ENCODE peak calls at places on chromosome 18, in nine cellular contexts. One of them, this sample, is unnamed.

GRCh38 chr18:51013259-51013658 is 16.8 kb upstream of the SMAD4 start:
- DNase-seq in heart left ventricle: no peak
- DNase-seq in pancreas: no peak
- DNase-seq in tibial nerve: no peak
- DNase-seq in CD8-positive, alpha-beta memory T cell: no peak
- DNase-seq in aorta: no peak
- DNase-seq in adrenal gland: no peak
- DNase-seq in A549: no peak
- DNase-seq in Peyer's patch: no peak
- DNase-seq in this sample: no peak

GRCh38 chr18:74623047-74623816 is 25.6 kb downstream of the ZNF407 start:
- DNase-seq in aorta: no peak
- DNase-seq in CD8-positive, alpha-beta memory T cell: peak; percentile 4
- DNase-seq in adrenal gland: no peak
- DNase-seq in tibial nerve: no peak
- DNase-seq in pancreas: no peak
- DNase-seq in Peyer's patch: no peak
- DNase-seq in A549: no peak
- DNase-seq in heart left ventricle: no peak
- DNase-seq in this sample: no peak

GRCh38 chr18:48295586-48296311 is 113.4 kb downstream of the ZBTB7C start:
- DNase-seq in tibial nerve: no peak
- DNase-seq in heart left ventricle: no peak
- DNase-seq in A549: no peak
- DNase-seq in pancreas: no peak
- DNase-seq in aorta: no peak
- DNase-seq in Peyer's patch: no peak
- DNase-seq in adrenal gland: peak; percentile 17
- DNase-seq in CD8-positive, alpha-beta memory T cell: no peak
- DNase-seq in this sample: no peak

GRCh38 chr18:40222736-40223135 is 1732.3 kb upstream of the PIK3C3 start:
- DNase-seq in adrenal gland: no peak
- DNase-seq in tibial nerve: no peak
- DNase-seq in Peyer's patch: no peak
- DNase-seq in aorta: no peak
- DNase-seq in CD8-positive, alpha-beta memory T cell: no peak
- DNase-seq in A549: no peak
- DNase-seq in heart left ventricle: no peak
- DNase-seq in pancreas: no peak
- DNase-seq in this sample: no peak

GRCh38 chr18:70848329-70848728 is 559.5 kb downstream of the SOCS6 start:
- DNase-seq in tibial nerve: no peak
- DNase-seq in pancreas: no peak
- DNase-seq in CD8-positive, alpha-beta memory T cell: no peak
- DNase-seq in heart left ventricle: no peak
- DNase-seq in adrenal gland: no peak
- DNase-seq in A549: no peak
- DNase-seq in aorta: no peak
- DNase-seq in Peyer's patch: no peak
- DNase-seq in this sample: no peak

GRCh38 chr18:13077473-13077872 is 86.3 kb downstream of the CEP192 start:
- DNase-seq in Peyer's patch: no peak
- DNase-seq in tibial nerve: no peak
- DNase-seq in A549: no peak
- DNase-seq in CD8-positive, alpha-beta memory T cell: no peak
- DNase-seq in heart left ventricle: no peak
- DNase-seq in pancreas: no peak
- DNase-seq in adrenal gland: no peak
- DNase-seq in aorta: no peak
- DNase-seq in this sample: no peak

GRCh38 chr18:6406075-6406909 is 8.4 kb downstream of the L3MBTL4 start:
- DNase-seq in tibial nerve: peak; percentile 33
- DNase-seq in adrenal gland: no peak
- DNase-seq in CD8-positive, alpha-beta memory T cell: no peak
- DNase-seq in aorta: no peak
- DNase-seq in heart left ventricle: no peak
- DNase-seq in Peyer's patch: no peak
- DNase-seq in pancreas: no peak
- DNase-seq in A549: no peak
- DNase-seq in this sample: no peak

GRCh38 chr18:2910261-2910660 is 63.5 kb downstream of the EMILIN2 start:
- DNase-seq in Peyer's patch: no peak
- DNase-seq in aorta: no peak
- DNase-seq in pancreas: no peak
- DNase-seq in A549: no peak
- DNase-seq in tibial nerve: no peak
- DNase-seq in heart left ventricle: no peak
- DNase-seq in CD8-positive, alpha-beta memory T cell: no peak
- DNase-seq in adrenal gland: no peak
- DNase-seq in this sample: no peak

GRCh38 chr18:75088021-75088506 is 120.9 kb downstream of the PTGR3 start:
- DNase-seq in adrenal gland: no peak
- DNase-seq in Peyer's patch: peak; percentile 6
- DNase-seq in aorta: no peak
- DNase-seq in heart left ventricle: no peak
- DNase-seq in pancreas: no peak
- DNase-seq in A549: no peak
- DNase-seq in tibial nerve: no peak
- DNase-seq in CD8-positive, alpha-beta memory T cell: no peak
- DNase-seq in this sample: no peak

GRCh38 chr18:2337552-2338141 is 233.7 kb downstream of the METTL4 start:
- DNase-seq in heart left ventricle: no peak
- DNase-seq in tibial nerve: peak; percentile 44
- DNase-seq in pancreas: peak; percentile 43
- DNase-seq in CD8-positive, alpha-beta memory T cell: peak; percentile 7
- DNase-seq in Peyer's patch: peak; percentile 30
- DNase-seq in adrenal gland: no peak
- DNase-seq in A549: peak; percentile 1
- DNase-seq in aorta: peak; percentile 58
- DNase-seq in this sample: peak; percentile 18

GRCh38 chr18:77069931-77070330 is 62.7 kb downstream of the MBP start:
- DNase-seq in Peyer's patch: no peak
- DNase-seq in heart left ventricle: no peak
- DNase-seq in aorta: no peak
- DNase-seq in A549: no peak
- DNase-seq in CD8-positive, alpha-beta memory T cell: peak; percentile 57
- DNase-seq in pancreas: no peak
- DNase-seq in tibial nerve: no peak
- DNase-seq in adrenal gland: no peak
- DNase-seq in this sample: peak; percentile 55

GRCh38 chr18:21742323-21742687 is 1.7 kb downstream of the MIB1 start:
- DNase-seq in Peyer's patch: no peak
- DNase-seq in pancreas: no peak
- DNase-seq in heart left ventricle: no peak
- DNase-seq in adrenal gland: no peak
- DNase-seq in aorta: no peak
- DNase-seq in CD8-positive, alpha-beta memory T cell: no peak
- DNase-seq in A549: no peak
- DNase-seq in tibial nerve: no peak
- DNase-seq in this sample: no peak

GRCh38 chr18:2258954-2259353 is 312.4 kb downstream of the METTL4 start:
- DNase-seq in pancreas: no peak
- DNase-seq in aorta: no peak
- DNase-seq in tibial nerve: no peak
- DNase-seq in A549: no peak
- DNase-seq in adrenal gland: no peak
- DNase-seq in CD8-positive, alpha-beta memory T cell: no peak
- DNase-seq in heart left ventricle: no peak
- DNase-seq in Peyer's patch: no peak
- DNase-seq in this sample: no peak

GRCh38 chr18:11393486-11393885 is 215.9 kb upstream of the SLC35G4 start:
- DNase-seq in tibial nerve: no peak
- DNase-seq in pancreas: no peak
- DNase-seq in Peyer's patch: no peak
- DNase-seq in aorta: peak; percentile 56
- DNase-seq in CD8-positive, alpha-beta memory T cell: no peak
- DNase-seq in A549: no peak
- DNase-seq in adrenal gland: no peak
- DNase-seq in heart left ventricle: no peak
- DNase-seq in this sample: no peak

GRCh38 chr18:59918320-59918755 is 18.5 kb downstream of the PMAIP1 start:
- DNase-seq in pancreas: no peak
- DNase-seq in CD8-positive, alpha-beta memory T cell: no peak
- DNase-seq in tibial nerve: no peak
- DNase-seq in adrenal gland: peak; percentile 22
- DNase-seq in Peyer's patch: peak; percentile 66
- DNase-seq in aorta: no peak
- DNase-seq in A549: peak; percentile 31
- DNase-seq in heart left ventricle: peak; percentile 50
- DNase-seq in this sample: no peak

GRCh38 chr18:57727952-57728807 is 74.9 kb downstream of the ATP8B1 start:
- DNase-seq in heart left ventricle: no peak
- DNase-seq in tibial nerve: no peak
- DNase-seq in aorta: no peak
- DNase-seq in A549: no peak
- DNase-seq in pancreas: no peak
- DNase-seq in CD8-positive, alpha-beta memory T cell: no peak
- DNase-seq in Peyer's patch: no peak
- DNase-seq in adrenal gland: no peak
- DNase-seq in this sample: no peak

GRCh38 chr18:70464343-70465114 is 175.7 kb downstream of the SOCS6 start:
- DNase-seq in adrenal gland: peak; percentile 73
- DNase-seq in tibial nerve: peak; percentile 80
- DNase-seq in CD8-positive, alpha-beta memory T cell: peak; percentile 9
- DNase-seq in pancreas: peak; percentile 71
- DNase-seq in aorta: peak; percentile 88
- DNase-seq in heart left ventricle: peak; percentile 67
- DNase-seq in Peyer's patch: peak; percentile 26
- DNase-seq in A549: peak; percentile 82
- DNase-seq in this sample: no peak

GRCh38 chr18:63152096-63152495 is 167.5 kb downstream of the BCL2 start:
- DNase-seq in Peyer's patch: no peak
- DNase-seq in adrenal gland: no peak
- DNase-seq in tibial nerve: no peak
- DNase-seq in pancreas: no peak
- DNase-seq in heart left ventricle: no peak
- DNase-seq in aorta: no peak
- DNase-seq in CD8-positive, alpha-beta memory T cell: peak; percentile 29
- DNase-seq in A549: no peak
- DNase-seq in this sample: no peak

GRCh38 chr18:79483971-79484491 is 88.3 kb downstream of the NFATC1 start:
- DNase-seq in adrenal gland: no peak
- DNase-seq in A549: no peak
- DNase-seq in heart left ventricle: no peak
- DNase-seq in pancreas: no peak
- DNase-seq in aorta: peak; percentile 36
- DNase-seq in tibial nerve: no peak
- DNase-seq in CD8-positive, alpha-beta memory T cell: no peak
- DNase-seq in Peyer's patch: no peak
- DNase-seq in this sample: no peak
- H3K9me3 ChIP-seq in adrenal gland: no peaks in the 10 kb centered on the region
- H3K9me3 ChIP-seq in A549: no peaks in the 10 kb centered on the region
- H3K9me3 ChIP-seq in heart left ventricle: no peaks in the 10 kb centered on the region
- H3K9me3 ChIP-seq in pancreas: no peaks in the 10 kb centered on the region
- H3K9me3 ChIP-seq in aorta: no peaks in the 10 kb centered on the region
- H3K9me3 ChIP-seq in tibial nerve: no peaks in the 10 kb centered on the region
- H3K9me3 ChIP-seq in CD8-positive, alpha-beta memory T cell: no peaks in the 10 kb centered on the region
- H3K9me3 ChIP-seq in Peyer's patch: no peaks in the 10 kb centered on the region
- H3K9me3 ChIP-seq in this sample: no peaks in the 10 kb centered on the region

GRCh38 chr18:72208920-72209676 is 335.0 kb downstream of the CBLN2 start:
- DNase-seq in adrenal gland: no peak
- DNase-seq in A549: no peak
- DNase-seq in aorta: no peak
- DNase-seq in pancreas: peak; percentile 13
- DNase-seq in tibial nerve: no peak
- DNase-seq in CD8-positive, alpha-beta memory T cell: no peak
- DNase-seq in Peyer's patch: no peak
- DNase-seq in heart left ventricle: no peak
- DNase-seq in this sample: no peak

GRCh38 chr18:72206814-72207213 is 337.3 kb downstream of the CBLN2 start:
- DNase-seq in tibial nerve: no peak
- DNase-seq in aorta: no peak
- DNase-seq in adrenal gland: no peak
- DNase-seq in heart left ventricle: no peak
- DNase-seq in A549: no peak
- DNase-seq in Peyer's patch: no peak
- DNase-seq in CD8-positive, alpha-beta memory T cell: no peak
- DNase-seq in pancreas: no peak
- DNase-seq in this sample: no peak

GRCh38 chr18:72207280-72207679 is 336.9 kb downstream of the CBLN2 start:
- DNase-seq in tibial nerve: no peak
- DNase-seq in aorta: no peak
- DNase-seq in heart left ventricle: no peak
- DNase-seq in A549: no peak
- DNase-seq in CD8-positive, alpha-beta memory T cell: no peak
- DNase-seq in Peyer's patch: no peak
- DNase-seq in pancreas: no peak
- DNase-seq in adrenal gland: no peak
- DNase-seq in this sample: no peak
- H3K9me3 ChIP-seq in tibial nerve: no peaks in the 10 kb centered on the region
- H3K9me3 ChIP-seq in aorta: no peaks in the 10 kb centered on the region
- H3K9me3 ChIP-seq in heart left ventricle: no peaks in the 10 kb centered on the region
- H3K9me3 ChIP-seq in A549: no peaks in the 10 kb centered on the region
- H3K9me3 ChIP-seq in CD8-positive, alpha-beta memory T cell: no peaks in the 10 kb centered on the region
- H3K9me3 ChIP-seq in Peyer's patch: no peaks in the 10 kb centered on the region
- H3K9me3 ChIP-seq in pancreas: no peaks in the 10 kb centered on the region
- H3K9me3 ChIP-seq in adrenal gland: no peaks in the 10 kb centered on the region
- H3K9me3 ChIP-seq in this sample: no peaks in the 10 kb centered on the region

GRCh38 chr18:78862395-78862794 is 117.2 kb upstream of the SALL3 start:
- DNase-seq in aorta: no peak
- DNase-seq in Peyer's patch: no peak
- DNase-seq in tibial nerve: no peak
- DNase-seq in A549: no peak
- DNase-seq in adrenal gland: no peak
- DNase-seq in pancreas: no peak
- DNase-seq in CD8-positive, alpha-beta memory T cell: no peak
- DNase-seq in heart left ventricle: no peak
- DNase-seq in this sample: no peak
- H3K9me3 ChIP-seq in aorta: no peaks in the 10 kb centered on the region
- H3K9me3 ChIP-seq in Peyer's patch: no peaks in the 10 kb centered on the region
- H3K9me3 ChIP-seq in tibial nerve: no peaks in the 10 kb centered on the region
- H3K9me3 ChIP-seq in A549: no peaks in the 10 kb centered on the region
- H3K9me3 ChIP-seq in adrenal gland: no peaks in the 10 kb centered on the region
- H3K9me3 ChIP-seq in pancreas: no peaks in the 10 kb centered on the region
- H3K9me3 ChIP-seq in CD8-positive, alpha-beta memory T cell: no peaks in the 10 kb centered on the region
- H3K9me3 ChIP-seq in heart left ventricle: no peaks in the 10 kb centered on the region
- H3K9me3 ChIP-seq in this sample: no peaks in the 10 kb centered on the region

GRCh38 chr18:1229634-1230033 is 325.0 kb downstream of the ADCYAP1 start:
- DNase-seq in CD8-positive, alpha-beta memory T cell: no peak
- DNase-seq in pancreas: no peak
- DNase-seq in tibial nerve: no peak
- DNase-seq in heart left ventricle: no peak
- DNase-seq in Peyer's patch: no peak
- DNase-seq in aorta: no peak
- DNase-seq in A549: no peak
- DNase-seq in adrenal gland: no peak
- DNase-seq in this sample: no peak
- H3K9me3 ChIP-seq in CD8-positive, alpha-beta memory T cell: no peaks in the 10 kb centered on the region
- H3K9me3 ChIP-seq in pancreas: no peaks in the 10 kb centered on the region
- H3K9me3 ChIP-seq in tibial nerve: peaks cover 4% of the 10 kb centered on the region
- H3K9me3 ChIP-seq in heart left ventricle: peaks cover 11% of the 10 kb centered on the region
- H3K9me3 ChIP-seq in Peyer's patch: no peaks in the 10 kb centered on the region
- H3K9me3 ChIP-seq in aorta: no peaks in the 10 kb centered on the region
- H3K9me3 ChIP-seq in A549: no peaks in the 10 kb centered on the region
- H3K9me3 ChIP-seq in adrenal gland: no peaks in the 10 kb centered on the region
- H3K9me3 ChIP-seq in this sample: no peaks in the 10 kb centered on the region